ENCODE peak calls at places on chromosomes 4 and X, in four cellular contexts. U, T, O and H are unnamed samples.

GRCh38 chr4:147991543-147992295 is 259.8 kb downstream of the ARHGAP10 start:
- DNase-seq in T (no peak), U (no peak), O (no peak), H (no peak)

GRCh38 chr4:14336656-14337055 is 665.6 kb upstream of the CPEB2 start:
- DNase-seq in U (no peak), T (no peak), O (no peak), H (peak; percentile 5)

GRCh38 chr4:48954314-48954713 is 31.8 kb upstream of the CWH43 start:
- DNase-seq in U (no peak), O (no peak), T (no peak), H (no peak)

GRCh38 chr4:159006202-159006601 is 96.7 kb upstream of the RAPGEF2 start:
- DNase-seq in U (no peak), T (peak; percentile 75), O (peak; percentile 88), H (no peak)

GRCh38 chr4:167989815-167990214 is 102.5 kb upstream of the ANXA10 start:
- DNase-seq in T (peak; percentile 4), U (no peak), O (no peak), H (peak; percentile 2)

GRCh38 chrX:155755706-155756337 is 125.3 kb upstream of the VAMP7 start:
- DNase-seq in T (no peak), U (no peak), O (no peak), H (no peak)

GRCh38 chrX:15207384-15207783 is 62.5 kb downstream of the ASB9 start:
- DNase-seq in T (no peak), O (no peak), U (no peak), H (no peak)

GRCh38 chr4:100366213-100366612 is 151.6 kb downstream of the EMCN start:
- DNase-seq in U (no peak), O (no peak), T (no peak), H (no peak)

GRCh38 chr4:153409412-153409811 is 56.7 kb upstream of the TMEM131L start:
- DNase-seq in O (no peak), U (peak; percentile 53), T (no peak), H (no peak)

DNA sequence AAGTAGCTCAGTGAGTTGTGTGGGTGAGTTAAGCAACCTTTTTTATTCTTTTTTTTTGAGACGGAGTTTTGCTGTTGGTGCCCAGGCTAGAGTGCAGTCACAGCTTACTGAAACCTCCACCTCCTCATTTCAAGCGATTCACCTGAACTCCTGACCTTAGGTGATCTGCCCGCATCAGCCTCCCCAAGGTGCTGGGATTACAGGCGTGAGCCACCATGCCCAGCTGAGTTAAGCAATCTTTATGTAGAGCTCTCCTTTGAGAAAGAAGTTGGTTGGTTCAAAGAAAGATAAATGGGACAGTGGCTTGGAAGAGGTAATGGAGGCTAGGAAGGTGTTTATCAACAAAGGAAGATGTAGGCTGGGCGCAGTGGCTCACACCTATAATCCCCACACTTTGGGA is 3.2 kb downstream of the MSMO1 start:
- DNase-seq in T (no peak), U (no peak), O (no peak), H (no peak)
- H3K4me3 ChIP-seq in T (no peak overlapping the region), U (peak overlapping the region; percentile 84), O (peak overlapping the region; percentile 77), H (no peak overlapping the region)

GRCh38 chr4:44447563-44448504 is 775 bp downstream of the KCTD8 start:
- DNase-seq in O (no peak), T (no peak), U (no peak), H (no peak)
- TF ChIP-seq TCF7L2 in O (no peak), T (no peak), U (no peak), H (no peak)

GRCh38 chr4:3384771-3385701 is 56.7 kb upstream of the HGFAC start:
- DNase-seq in U (no peak), T (no peak), O (peak; percentile 35), H (no peak)
- H3K4me3 ChIP-seq in U (no peak overlapping the region), T (no peak overlapping the region), O (peak overlapping the region; percentile 59), H (peak overlapping the region; percentile 64)

DNA sequence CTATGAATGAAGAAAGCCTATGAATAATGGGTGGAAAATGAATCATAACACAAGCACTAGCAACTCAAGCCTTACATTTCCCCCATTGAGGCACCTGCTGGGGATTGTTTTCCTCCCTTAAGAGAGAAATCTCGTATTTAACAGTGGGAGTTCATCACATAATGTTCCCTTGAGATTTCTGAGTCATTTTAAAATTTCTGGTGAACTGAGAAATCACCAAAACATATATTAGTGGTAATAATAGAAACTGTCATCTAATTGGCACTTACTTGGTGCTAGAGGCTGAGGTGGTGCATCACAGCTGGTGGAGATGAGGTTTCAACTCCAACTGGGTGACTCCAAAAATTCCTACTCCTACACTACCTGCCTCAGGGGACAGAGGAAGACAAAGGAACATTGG is 561.3 kb upstream of the LCORL start:
- DNase-seq in T (no peak), U (no peak), O (no peak), H (no peak)
- TF ChIP-seq TCF7L2 in T (no peak), U (no peak), O (no peak), H (no peak)

GRCh38 chrX:34654939-34655338 is 2.1 kb downstream of the TMEM47 start:
- DNase-seq in O (no peak), T (no peak), U (no peak), H (no peak)
- H3K4me3 ChIP-seq in O (no peak overlapping the region), T (no peak overlapping the region), U (no peak overlapping the region), H (no peak overlapping the region)